ENCODE peak calls at places on chromosome 10, in eight cellular contexts. I, G, Y, B, E, Z, N and S are unnamed samples.

GRCh38 chr10:121007264-121007663 is 156.1 kb downstream of the WDR11 start:
- DNase-seq in E (no peak), N (no peak), Y (no peak), Z (no peak), I (no peak), G (no peak), B (no peak), S (no peak)

GRCh38 chr10:69464801-69465401 is 13.6 kb downstream of the TSPAN15 start:
- DNase-seq in E (no peak), G (no peak), I (no peak), B (peak; percentile 34), Y (no peak), Z (no peak), N (peak; percentile 20), S (no peak)

GRCh38 chr10:24727811-24728210 is 4.1 kb upstream of the ARHGAP21 start:
- DNase-seq in G (peak; percentile 22), I (no peak), Y (no peak), B (no peak), E (no peak), N (no peak), Z (no peak), S (no peak)

GRCh38 chr10:44801383-44802327 is 109.5 kb upstream of the TMEM72 start:
- DNase-seq in N (no peak), Y (peak; percentile 97), Z (peak; percentile 91), E (no peak), B (peak; percentile 95), G (peak; percentile 67), I (peak; percentile 98), S (peak; percentile 93)

GRCh38 chr10:33421789-33422188 is 87.3 kb upstream of the NRP1 start:
- DNase-seq in G (peak; percentile 97), B (no peak), N (no peak), I (peak; percentile 92), Z (no peak), E (no peak), Y (peak; percentile 93), S (no peak)

GRCh38 chr10:43037942-43038782 is 38.7 kb upstream of the RET start:
- DNase-seq in N (no peak), Z (no peak), Y (no peak), B (no peak), E (peak; percentile 29), I (no peak), G (no peak), S (no peak)

GRCh38 chr10:119090026-119090808 is 9.6 kb upstream of the EIF3A start:
- DNase-seq in B (peak; percentile 24), Y (no peak), E (no peak), Z (no peak), G (no peak), I (no peak), N (peak; percentile 13), S (no peak)

GRCh38 chr10:79019961-79020491 is 48.7 kb upstream of the ZMIZ1 start:
- DNase-seq in Z (peak; percentile 26), E (no peak), I (peak; percentile 86), N (no peak), Y (peak; percentile 23), B (peak; percentile 34), G (peak; percentile 59), S (peak; percentile 59)

GRCh38 chr10:60706146-60706545 is 72.1 kb upstream of the CDK1 start:
- DNase-seq in N (no peak), B (no peak), Y (no peak), E (no peak), I (no peak), Z (no peak), G (no peak), S (no peak)

GRCh38 chr10:4447977-4448376 is 378.0 kb upstream of the AKR1E2 start:
- DNase-seq in E (no peak), G (no peak), N (no peak), Z (no peak), Y (no peak), B (no peak), I (peak; percentile 52), S (no peak)

GRCh38 chr10:100333821-100334469 is 3.9 kb upstream of the PKD2L1 start:
- DNase-seq in I (peak; percentile 22), G (peak; percentile 19), Z (no peak), B (no peak), Y (no peak), N (no peak), E (no peak), S (no peak)

GRCh38 chr10:33337335-33337854 is 2.9 kb upstream of the NRP1 start:
- DNase-seq in G (peak; percentile 75), N (no peak), Y (peak; percentile 68), E (no peak), I (peak; percentile 92), Z (peak; percentile 80), B (no peak), S (peak; percentile 31)

GRCh38 chr10:117242463-117242832 is 1.5 kb downstream of the SLC18A2 start:
- DNase-seq in Y (no peak), Z (no peak), E (no peak), I (no peak), G (no peak), B (no peak), N (no peak), S (no peak)

GRCh38 chr10:30825495-30825894 is 195.9 kb upstream of the LYZL2 start:
- DNase-seq in I (no peak), G (peak; percentile 24), N (no peak), Y (peak; percentile 74), Z (no peak), E (no peak), B (no peak), S (no peak)

GRCh38 chr10:36994886-36995285 is 130.5 kb upstream of the ANKRD30A start:
- DNase-seq in N (no peak), B (no peak), Z (no peak), E (no peak), G (no peak), I (no peak), Y (no peak), S (no peak)

GRCh38 chr10:44978570-44979280 is at the start of gene DEPP1:
- DNase-seq in I (peak; percentile 95), Z (peak; percentile 94), N (no peak), Y (peak; percentile 93), E (peak; percentile 68), B (peak; percentile 97), G (peak; percentile 88), S (peak; percentile 92)

GRCh38 chr10:109931153-109931552 is 7.8 kb upstream of the XPNPEP1 start:
- DNase-seq in I (peak; percentile 69), N (no peak), G (peak; percentile 65), B (no peak), Y (no peak), E (no peak), Z (no peak), S (no peak)

GRCh38 chr10:35640474-35640873 is 1.6 kb downstream of the FZD8 start:
- DNase-seq in Y (peak; percentile 76), B (peak; percentile 69), I (peak; percentile 76), G (peak; percentile 91), Z (peak; percentile 50), E (peak; percentile 92), N (no peak), S (peak; percentile 69)

GRCh38 chr10:35236739-35237138 is 99.6 kb upstream of the CCNY start:
- DNase-seq in G (no peak), E (no peak), Z (no peak), I (peak; percentile 56), B (no peak), N (no peak), Y (peak; percentile 37), S (no peak)

GRCh38 chr10:113099431-113100298 is 149.6 kb downstream of the TCF7L2 start:
- DNase-seq in E (peak; percentile 47), Z (no peak), I (peak; percentile 61), Y (peak; percentile 43), N (no peak), B (no peak), G (no peak), S (no peak)

GRCh38 chr10:17805921-17806577 is 3.1 kb upstream of the MRC1 start:
- DNase-seq in I (no peak), G (no peak), E (no peak), N (no peak), B (no peak), Z (no peak), Y (no peak), S (no peak)

GRCh38 chr10:1603181-1603580 is 134.1 kb downstream of the ADARB2 start:
- DNase-seq in Z (no peak), Y (no peak), I (no peak), B (no peak), G (no peak), N (no peak), E (no peak), S (no peak)

GRCh38 chr10:123997486-123998196 is 95.8 kb downstream of the CHST15 start:
- DNase-seq in G (peak; percentile 98), B (no peak), N (no peak), E (peak; percentile 11), Y (peak; percentile 87), Z (no peak), I (peak; percentile 98), S (no peak)

GRCh38 chr10:71092812-71093391 is 119.5 kb upstream of the UNC5B start:
- DNase-seq in G (no peak), I (no peak), E (no peak), N (no peak), Z (no peak), B (peak; percentile 17), Y (no peak), S (no peak)

GRCh38 chr10:102783541-102783930 is 39.8 kb downstream of the WBP1L start:
- DNase-seq in G (no peak), Z (no peak), E (no peak), B (no peak), Y (no peak), N (no peak), I (no peak), S (no peak)
- H3K4me1 ChIP-seq in G (peaks cover 46% of the 10 kb centered on the region), Z (peaks cover 91% of the 10 kb centered on the region), E (peaks cover 28% of the 10 kb centered on the region), B (peaks cover 70% of the 10 kb centered on the region), Y (peaks cover 16% of the 10 kb centered on the region), N (peaks cover 21% of the 10 kb centered on the region), I (peaks cover 44% of the 10 kb centered on the region), S (peaks cover 100% of the 10 kb centered on the region)

GRCh38 chr10:68353537-68353936 is 20.8 kb upstream of the PBLD start:
- DNase-seq in B (no peak), I (no peak), G (no peak), E (no peak), N (no peak), Z (no peak), Y (no peak), S (no peak)

GRCh38 chr10:68362590-68362989 is 29.9 kb upstream of the PBLD start:
- DNase-seq in N (no peak), B (no peak), I (no peak), E (no peak), Y (no peak), G (no peak), Z (no peak), S (no peak)

GRCh38 chr10:68364101-68364886 is 31.6 kb upstream of the PBLD start:
- DNase-seq in E (no peak), B (no peak), N (no peak), I (no peak), Y (no peak), Z (no peak), G (peak; percentile 15), S (no peak)

GRCh38 chr10:68359189-68359588 is 26.5 kb upstream of the PBLD start:
- DNase-seq in B (no peak), N (no peak), E (no peak), Z (no peak), G (no peak), I (no peak), Y (no peak), S (no peak)
- H3K36me3 ChIP-seq in B (peaks cover 93% of the 10 kb centered on the region), N (no peaks in the 10 kb centered on the region), E (peaks cover 59% of the 10 kb centered on the region), Z (peaks cover 37% of the 10 kb centered on the region), G (peaks cover 45% of the 10 kb centered on the region), I (peaks cover 43% of the 10 kb centered on the region), Y (peaks cover 33% of the 10 kb centered on the region), S (peaks cover 90% of the 10 kb centered on the region)

GRCh38 chr10:103492655-103493261 is 747 bp upstream of the NEURL1 start:
- DNase-seq in Y (no peak), I (no peak), G (peak; percentile 21), Z (no peak), B (no peak), E (no peak), N (no peak), S (no peak)
- H3K4me3 ChIP-seq in Y (no peak overlapping the region), I (peak overlapping the region; percentile 56), G (no peak overlapping the region), Z (peak overlapping the region; percentile 71), B (no peak overlapping the region), E (no peak overlapping the region), N (no peak overlapping the region), S (peak overlapping the region; percentile 72)

GRCh38 chr10:115937756-115938032 is 335.3 kb downstream of the GFRA1 start:
- DNase-seq in E (no peak), Z (no peak), Y (no peak), B (no peak), G (peak; percentile 35), N (no peak), I (no peak), S (no peak)
- H3K4me1 ChIP-seq in E (peaks cover 9% of the 10 kb centered on the region), Z (no peaks in the 10 kb centered on the region), Y (peaks cover 2% of the 10 kb centered on the region), B (no peaks in the 10 kb centered on the region), G (peaks cover 51% of the 10 kb centered on the region), N (no peaks in the 10 kb centered on the region), I (no peaks in the 10 kb centered on the region), S (no peaks in the 10 kb centered on the region)